ENCODE peak calls at places on chromosome 18, in ten cellular contexts. One of them, this sample, is unnamed.

GRCh38 chr18:72342933-72343332 is 201.2 kb downstream of the CBLN2 start:
- DNase-seq in WTC11: no peak
- DNase-seq in MCF 10A: no peak
- DNase-seq in fibroblast of pulmonary artery: no peak
- DNase-seq in heart left ventricle: no peak
- DNase-seq in transverse colon: no peak
- DNase-seq in RWPE1: no peak
- DNase-seq in colonic mucosa: no peak
- DNase-seq in neural crest cell: no peak
- DNase-seq in left lung: no peak
- DNase-seq in this sample: no peak

GRCh38 chr18:27921904-27922541 is 254.9 kb downstream of the CDH2 start:
- DNase-seq in WTC11: no peak
- DNase-seq in MCF 10A: peak; percentile 10
- DNase-seq in fibroblast of pulmonary artery: peak; percentile 65
- DNase-seq in heart left ventricle: no peak
- DNase-seq in transverse colon: no peak
- DNase-seq in RWPE1: peak; percentile 63
- DNase-seq in colonic mucosa: no peak
- DNase-seq in neural crest cell: no peak
- DNase-seq in left lung: no peak
- DNase-seq in this sample: no peak

GRCh38 chr18:55396267-55396905 is 191.6 kb downstream of the TCF4 start:
- DNase-seq in WTC11: no peak
- DNase-seq in MCF 10A: no peak
- DNase-seq in fibroblast of pulmonary artery: no peak
- DNase-seq in heart left ventricle: no peak
- DNase-seq in transverse colon: no peak
- DNase-seq in RWPE1: no peak
- DNase-seq in colonic mucosa: no peak
- DNase-seq in neural crest cell: no peak
- DNase-seq in left lung: no peak
- DNase-seq in this sample: no peak

GRCh38 chr18:11412790-11413189 is 196.6 kb upstream of the SLC35G4 start:
- DNase-seq in WTC11: no peak
- DNase-seq in MCF 10A: no peak
- DNase-seq in fibroblast of pulmonary artery: no peak
- DNase-seq in heart left ventricle: no peak
- DNase-seq in transverse colon: no peak
- DNase-seq in RWPE1: no peak
- DNase-seq in colonic mucosa: no peak
- DNase-seq in neural crest cell: no peak
- DNase-seq in left lung: no peak
- DNase-seq in this sample: no peak

GRCh38 chr18:69916412-69916811 is 31.3 kb downstream of the CD226 start:
- DNase-seq in WTC11: no peak
- DNase-seq in MCF 10A: peak; percentile 4
- DNase-seq in fibroblast of pulmonary artery: no peak
- DNase-seq in heart left ventricle: no peak
- DNase-seq in transverse colon: no peak
- DNase-seq in RWPE1: peak; percentile 8
- DNase-seq in colonic mucosa: no peak
- DNase-seq in neural crest cell: no peak
- DNase-seq in left lung: no peak
- DNase-seq in this sample: no peak

GRCh38 chr18:24402209-24402785 is 4.7 kb upstream of the OSBPL1A start:
- DNase-seq in WTC11: peak; percentile 58
- DNase-seq in MCF 10A: no peak
- DNase-seq in fibroblast of pulmonary artery: no peak
- DNase-seq in heart left ventricle: no peak
- DNase-seq in transverse colon: no peak
- DNase-seq in RWPE1: no peak
- DNase-seq in colonic mucosa: no peak
- DNase-seq in neural crest cell: peak; percentile 20
- DNase-seq in left lung: no peak
- DNase-seq in this sample: peak; percentile 54

GRCh38 chr18:37483984-37484892 is 81.4 kb downstream of the CELF4 start:
- DNase-seq in WTC11: no peak
- DNase-seq in MCF 10A: no peak
- DNase-seq in fibroblast of pulmonary artery: no peak
- DNase-seq in heart left ventricle: no peak
- DNase-seq in transverse colon: no peak
- DNase-seq in RWPE1: no peak
- DNase-seq in colonic mucosa: no peak
- DNase-seq in neural crest cell: no peak
- DNase-seq in left lung: no peak
- DNase-seq in this sample: no peak

GRCh38 chr18:3914833-3915598 is 465.0 kb downstream of the TGIF1 start:
- DNase-seq in WTC11: no peak
- DNase-seq in MCF 10A: no peak
- DNase-seq in fibroblast of pulmonary artery: no peak
- DNase-seq in heart left ventricle: no peak
- DNase-seq in transverse colon: no peak
- DNase-seq in RWPE1: no peak
- DNase-seq in colonic mucosa: no peak
- DNase-seq in neural crest cell: no peak
- DNase-seq in left lung: no peak
- DNase-seq in this sample: no peak

GRCh38 chr18:36469471-36469870 is 172.0 kb downstream of the FHOD3 start:
- DNase-seq in WTC11: no peak
- DNase-seq in MCF 10A: no peak
- DNase-seq in fibroblast of pulmonary artery: no peak
- DNase-seq in heart left ventricle: peak; percentile 76
- DNase-seq in transverse colon: no peak
- DNase-seq in RWPE1: no peak
- DNase-seq in colonic mucosa: no peak
- DNase-seq in neural crest cell: no peak
- DNase-seq in left lung: no peak
- DNase-seq in this sample: no peak

GRCh38 chr18:12606592-12607315 is 51.2 kb downstream of the SPIRE1 start:
- DNase-seq in WTC11: no peak
- DNase-seq in MCF 10A: peak; percentile 69
- DNase-seq in fibroblast of pulmonary artery: peak; percentile 64
- DNase-seq in heart left ventricle: no peak
- DNase-seq in transverse colon: no peak
- DNase-seq in RWPE1: peak; percentile 47
- DNase-seq in colonic mucosa: no peak
- DNase-seq in neural crest cell: no peak
- DNase-seq in left lung: no peak
- DNase-seq in this sample: no peak

GRCh38 chr18:42780171-42780570 is 335.3 kb downstream of the RIT2 start:
- DNase-seq in WTC11: no peak
- DNase-seq in MCF 10A: no peak
- DNase-seq in fibroblast of pulmonary artery: no peak
- DNase-seq in heart left ventricle: no peak
- DNase-seq in transverse colon: no peak
- DNase-seq in RWPE1: no peak
- DNase-seq in colonic mucosa: no peak
- DNase-seq in neural crest cell: no peak
- DNase-seq in left lung: no peak
- DNase-seq in this sample: no peak

GRCh38 chr18:46768166-46768921 is 11.5 kb upstream of the ST8SIA5 start:
- DNase-seq in WTC11: no peak
- DNase-seq in MCF 10A: no peak
- DNase-seq in fibroblast of pulmonary artery: no peak
- DNase-seq in heart left ventricle: peak; percentile 78
- DNase-seq in transverse colon: no peak
- DNase-seq in RWPE1: no peak
- DNase-seq in colonic mucosa: no peak
- DNase-seq in neural crest cell: no peak
- DNase-seq in left lung: no peak
- DNase-seq in this sample: no peak

GRCh38 chr18:46770708-46771107 is 13.9 kb upstream of the ST8SIA5 start:
- DNase-seq in WTC11: no peak
- DNase-seq in MCF 10A: no peak
- DNase-seq in fibroblast of pulmonary artery: no peak
- DNase-seq in heart left ventricle: no peak
- DNase-seq in transverse colon: no peak
- DNase-seq in RWPE1: no peak
- DNase-seq in colonic mucosa: no peak
- DNase-seq in neural crest cell: no peak
- DNase-seq in left lung: no peak
- DNase-seq in this sample: no peak

GRCh38 chr18:46767217-46767616 is 10.4 kb upstream of the ST8SIA5 start:
- DNase-seq in WTC11: no peak
- DNase-seq in MCF 10A: no peak
- DNase-seq in fibroblast of pulmonary artery: no peak
- DNase-seq in heart left ventricle: no peak
- DNase-seq in transverse colon: no peak
- DNase-seq in RWPE1: no peak
- DNase-seq in colonic mucosa: no peak
- DNase-seq in neural crest cell: no peak
- DNase-seq in left lung: no peak
- DNase-seq in this sample: no peak

GRCh38 chr18:46771141-46771540 is 14.3 kb upstream of the ST8SIA5 start:
- DNase-seq in WTC11: no peak
- DNase-seq in MCF 10A: no peak
- DNase-seq in fibroblast of pulmonary artery: no peak
- DNase-seq in heart left ventricle: no peak
- DNase-seq in transverse colon: no peak
- DNase-seq in RWPE1: no peak
- DNase-seq in colonic mucosa: no peak
- DNase-seq in neural crest cell: no peak
- DNase-seq in left lung: no peak
- DNase-seq in this sample: no peak

DNA sequence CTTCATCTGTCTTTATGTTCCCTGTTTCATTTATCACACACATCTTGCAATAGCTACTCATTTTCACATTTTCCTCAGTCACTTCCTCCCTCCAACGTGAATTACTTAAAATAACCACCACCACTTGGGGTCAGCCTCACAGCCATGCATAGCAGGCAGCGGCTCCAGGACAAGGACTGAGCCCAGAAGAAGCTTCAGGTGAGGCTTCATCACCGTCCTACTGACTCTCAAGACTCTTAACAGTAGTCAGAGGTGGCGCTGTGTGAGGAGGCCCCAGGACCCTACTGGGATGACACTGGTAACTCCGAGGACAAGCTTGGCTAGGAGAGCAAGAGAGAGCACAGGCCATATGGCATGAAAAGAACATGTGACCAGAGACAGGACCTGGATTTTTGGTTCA is 15.5 kb upstream of the ST8SIA5 start:
- DNase-seq in WTC11: no peak
- DNase-seq in MCF 10A: no peak
- DNase-seq in fibroblast of pulmonary artery: no peak
- DNase-seq in heart left ventricle: no peak
- DNase-seq in transverse colon: no peak
- DNase-seq in RWPE1: no peak
- DNase-seq in colonic mucosa: no peak
- DNase-seq in neural crest cell: no peak
- DNase-seq in left lung: no peak
- DNase-seq in this sample: no peak
- TF ChIP-seq CTCF in WTC11: no peak
- TF ChIP-seq CTCF in MCF 10A: no peak
- TF ChIP-seq CTCF in fibroblast of pulmonary artery: no peak
- TF ChIP-seq CTCF in heart left ventricle: no peak
- TF ChIP-seq CTCF in transverse colon: no peak
- TF ChIP-seq CTCF in RWPE1: no peak
- TF ChIP-seq CTCF in colonic mucosa: no peak
- TF ChIP-seq CTCF in neural crest cell: no peak
- TF ChIP-seq CTCF in left lung: no peak
- TF ChIP-seq CTCF in this sample: no peak

GRCh38 chr18:62366992-62367391 is 41.9 kb downstream of the TNFRSF11A start:
- DNase-seq in WTC11: peak; percentile 39
- DNase-seq in MCF 10A: no peak
- DNase-seq in fibroblast of pulmonary artery: no peak
- DNase-seq in heart left ventricle: no peak
- DNase-seq in transverse colon: no peak
- DNase-seq in RWPE1: no peak
- DNase-seq in colonic mucosa: no peak
- DNase-seq in neural crest cell: no peak
- DNase-seq in left lung: no peak
- DNase-seq in this sample: no peak
- TF ChIP-seq CTCF in WTC11: no peak
- TF ChIP-seq CTCF in MCF 10A: no peak
- TF ChIP-seq CTCF in fibroblast of pulmonary artery: no peak
- TF ChIP-seq CTCF in heart left ventricle: no peak
- TF ChIP-seq CTCF in transverse colon: no peak
- TF ChIP-seq CTCF in RWPE1: no peak
- TF ChIP-seq CTCF in colonic mucosa: no peak
- TF ChIP-seq CTCF in neural crest cell: no peak
- TF ChIP-seq CTCF in left lung: no peak
- TF ChIP-seq CTCF in this sample: no peak

DNA sequence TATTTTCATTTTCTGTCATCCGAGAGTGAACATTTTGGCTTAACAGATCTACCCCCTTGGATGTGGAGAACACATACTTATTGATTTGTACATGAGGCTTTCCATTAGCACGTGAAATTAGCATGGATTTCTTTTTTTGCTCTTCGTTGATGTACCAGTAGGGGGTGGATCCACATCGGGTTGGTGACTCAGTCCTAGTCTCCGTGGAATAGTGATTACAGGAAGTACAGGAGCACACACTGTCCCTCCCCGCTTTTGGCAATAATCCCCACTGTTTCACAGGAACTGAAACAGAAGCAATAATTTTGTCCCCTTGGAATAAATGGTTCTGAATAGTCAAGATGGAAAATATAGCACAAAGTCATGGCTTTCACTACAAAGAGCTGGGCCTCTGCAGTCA is 229.0 kb downstream of the GALR1 start:
- DNase-seq in WTC11: no peak
- DNase-seq in MCF 10A: peak; percentile 53
- DNase-seq in fibroblast of pulmonary artery: peak; percentile 31
- DNase-seq in heart left ventricle: peak; percentile 63
- DNase-seq in transverse colon: peak; percentile 14
- DNase-seq in RWPE1: peak; percentile 5
- DNase-seq in colonic mucosa: peak; percentile 29
- DNase-seq in neural crest cell: no peak
- DNase-seq in left lung: no peak
- DNase-seq in this sample: no peak
- TF ChIP-seq CTCF in WTC11: no peak
- TF ChIP-seq CTCF in MCF 10A: peak; percentile 34
- TF ChIP-seq CTCF in fibroblast of pulmonary artery: no peak
- TF ChIP-seq CTCF in heart left ventricle: no peak
- TF ChIP-seq CTCF in transverse colon: no peak
- TF ChIP-seq CTCF in RWPE1: no peak
- TF ChIP-seq CTCF in colonic mucosa: no peak
- TF ChIP-seq CTCF in neural crest cell: peak; percentile 32
- TF ChIP-seq CTCF in left lung: no peak
- TF ChIP-seq CTCF in this sample: peak; percentile 66

DNA sequence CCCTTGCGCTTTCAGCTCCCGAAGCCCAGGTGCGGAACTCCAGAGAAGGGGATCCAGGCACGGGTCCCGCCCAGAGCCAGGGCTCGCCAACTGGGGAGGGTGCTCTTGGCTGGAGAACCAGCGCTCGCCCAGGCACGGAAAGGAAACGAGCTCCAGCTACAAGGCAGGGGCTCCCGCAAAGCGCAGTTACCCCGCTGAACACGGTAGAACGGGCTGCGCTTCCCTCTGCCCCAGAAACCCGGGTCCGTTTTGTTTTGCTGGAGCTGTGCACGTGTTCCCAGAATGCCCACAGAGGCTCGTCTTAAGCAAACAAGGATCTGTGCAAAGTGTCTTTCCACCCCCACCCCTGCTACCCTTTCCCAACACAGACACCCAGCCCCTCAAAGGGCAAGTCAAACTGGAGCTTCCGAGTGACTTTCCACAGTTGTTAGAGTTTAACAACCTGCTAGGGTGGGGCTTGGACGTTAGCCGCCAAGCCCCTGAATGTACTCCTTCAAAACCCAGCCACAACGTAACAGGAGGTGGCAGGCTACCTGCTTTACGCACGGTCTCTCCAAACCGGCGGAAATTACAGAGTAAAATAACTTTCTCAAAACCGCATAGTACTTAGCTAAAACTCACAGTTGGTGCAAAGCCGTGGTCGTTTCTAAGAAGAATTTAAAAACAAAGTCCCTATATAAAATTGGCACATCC is 772 bp downstream of the RNF125 start:
- DNase-seq in WTC11: peak; percentile 51
- DNase-seq in MCF 10A: peak; percentile 51
- DNase-seq in fibroblast of pulmonary artery: peak; percentile 21
- DNase-seq in heart left ventricle: peak; percentile 38
- DNase-seq in transverse colon: peak; percentile 67
- DNase-seq in RWPE1: peak; percentile 23
- DNase-seq in colonic mucosa: peak; percentile 77
- DNase-seq in neural crest cell: peak; percentile 4
- DNase-seq in left lung: peak; percentile 54
- DNase-seq in this sample: peak; percentile 38
- TF ChIP-seq CTCF in WTC11: no peak
- TF ChIP-seq CTCF in MCF 10A: no peak
- TF ChIP-seq CTCF in fibroblast of pulmonary artery: no peak
- TF ChIP-seq CTCF in heart left ventricle: no peak
- TF ChIP-seq CTCF in transverse colon: no peak
- TF ChIP-seq CTCF in RWPE1: no peak
- TF ChIP-seq CTCF in colonic mucosa: no peak
- TF ChIP-seq CTCF in neural crest cell: no peak
- TF ChIP-seq CTCF in left lung: no peak
- TF ChIP-seq CTCF in this sample: no peak

This sample was measured in glutamatergic neuron.